ENCODE peak calls at places on chromosomes 1 and 21, in eight cellular contexts. One of them, this sample, is unnamed. For H3K36me3 and H3K9me3, the result is how much of the 10 kb centered on the place peaks cover.

GRCh38 chr1:81151300-81151699 is 649.4 kb upstream of the ADGRL2 start:
- DNase-seq in RWPE2: no peak
- DNase-seq in fibroblast of lung: no peak
- DNase-seq in hepatocyte: no peak
- DNase-seq in body of pancreas: no peak
- DNase-seq in upper lobe of right lung: no peak
- DNase-seq in PC-3: no peak
- DNase-seq in CD8-positive, alpha-beta T cell: no peak
- DNase-seq in this sample: no peak

GRCh38 chr1:200535605-200536004 is 84.9 kb downstream of the KIF14 start:
- DNase-seq in hepatocyte: no peak
- DNase-seq in PC-3: peak
- DNase-seq in CD8-positive, alpha-beta T cell: no peak
- DNase-seq in fibroblast of lung: peak
- DNase-seq in RWPE2: no peak
- DNase-seq in body of pancreas: peak
- DNase-seq in upper lobe of right lung: no peak
- DNase-seq in this sample: peak

GRCh38 chr1:1164701-1165451 is 8.8 kb upstream of the TTLL10 start:
- DNase-seq in RWPE2: no peak
- DNase-seq in body of pancreas: peak
- DNase-seq in hepatocyte: peak
- DNase-seq in upper lobe of right lung: no peak
- DNase-seq in CD8-positive, alpha-beta T cell: no peak
- DNase-seq in fibroblast of lung: no peak
- DNase-seq in PC-3: peak
- DNase-seq in this sample: no peak

GRCh38 chr1:155009221-155009711 is 6.7 kb downstream of the ZBTB7B start:
- DNase-seq in body of pancreas: no peak
- DNase-seq in CD8-positive, alpha-beta T cell: no peak
- DNase-seq in hepatocyte: no peak
- DNase-seq in RWPE2: peak
- DNase-seq in fibroblast of lung: no peak
- DNase-seq in PC-3: no peak
- DNase-seq in upper lobe of right lung: no peak
- DNase-seq in this sample: no peak

GRCh38 chr1:51422367-51423097 is 92.2 kb upstream of the TTC39A start:
- DNase-seq in RWPE2: no peak
- DNase-seq in upper lobe of right lung: no peak
- DNase-seq in CD8-positive, alpha-beta T cell: no peak
- DNase-seq in hepatocyte: no peak
- DNase-seq in PC-3: no peak
- DNase-seq in body of pancreas: no peak
- DNase-seq in fibroblast of lung: peak
- DNase-seq in this sample: no peak

GRCh38 chr21:45607021-45607921 is 36.3 kb upstream of the PCBP3 start:
- DNase-seq in RWPE2: no peak
- DNase-seq in fibroblast of lung: no peak
- DNase-seq in PC-3: peak
- DNase-seq in body of pancreas: no peak
- DNase-seq in hepatocyte: no peak
- DNase-seq in CD8-positive, alpha-beta T cell: no peak
- DNase-seq in upper lobe of right lung: peak
- DNase-seq in this sample: no peak

GRCh38 chr1:88985033-88985432 is 7.4 kb downstream of the KYAT3 start:
- DNase-seq in hepatocyte: peak
- DNase-seq in RWPE2: peak
- DNase-seq in body of pancreas: peak
- DNase-seq in PC-3: peak
- DNase-seq in fibroblast of lung: peak
- DNase-seq in CD8-positive, alpha-beta T cell: no peak
- DNase-seq in upper lobe of right lung: no peak
- DNase-seq in this sample: peak

GRCh38 chr1:25756210-25756609 is 43.8 kb upstream of the SELENON start:
- DNase-seq in CD8-positive, alpha-beta T cell: no peak
- DNase-seq in upper lobe of right lung: no peak
- DNase-seq in PC-3: no peak
- DNase-seq in hepatocyte: no peak
- DNase-seq in fibroblast of lung: no peak
- DNase-seq in body of pancreas: no peak
- DNase-seq in RWPE2: no peak
- DNase-seq in this sample: no peak

GRCh38 chr1:78649628-78650027 is at the start of gene IFI44:
- DNase-seq in RWPE2: no peak
- DNase-seq in CD8-positive, alpha-beta T cell: peak
- DNase-seq in body of pancreas: peak
- DNase-seq in hepatocyte: peak
- DNase-seq in PC-3: peak
- DNase-seq in upper lobe of right lung: peak
- DNase-seq in fibroblast of lung: peak
- DNase-seq in this sample: peak

DNA sequence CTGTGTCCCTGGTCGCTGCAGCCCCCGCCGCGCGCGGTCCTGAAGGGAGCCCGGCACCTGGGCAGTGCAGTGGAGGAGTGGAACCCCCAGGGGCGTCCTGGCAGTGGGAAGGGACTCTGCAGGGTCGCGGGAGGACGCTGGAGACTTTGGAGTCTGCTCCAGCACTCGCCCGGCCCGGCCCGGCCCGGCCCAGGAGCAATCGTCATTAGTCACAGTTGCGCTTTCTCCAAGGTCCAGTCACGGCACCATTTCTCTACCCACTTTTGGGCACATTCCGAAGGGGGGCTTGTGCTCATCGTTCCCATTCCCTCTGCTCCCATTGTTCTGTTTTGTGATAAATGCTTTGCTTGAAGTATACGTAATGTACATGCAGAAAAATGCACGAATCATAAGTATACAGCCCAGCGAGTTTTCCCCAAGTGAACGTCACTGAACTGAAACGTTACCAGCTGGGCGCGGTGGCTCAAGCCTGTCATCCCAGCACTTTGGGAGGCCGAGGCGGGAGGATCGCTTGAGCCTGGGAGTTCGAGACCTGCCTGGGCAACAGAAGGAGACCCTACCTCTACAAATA is 996 bp downstream of the THAP3 start:
- DNase-seq in PC-3: peak
- DNase-seq in RWPE2: no peak
- DNase-seq in hepatocyte: peak
- DNase-seq in fibroblast of lung: peak
- DNase-seq in upper lobe of right lung: no peak
- DNase-seq in CD8-positive, alpha-beta T cell: no peak
- DNase-seq in body of pancreas: peak
- DNase-seq in this sample: peak
- H3K36me3 ChIP-seq in PC-3: under half
- H3K36me3 ChIP-seq in RWPE2: half or more
- H3K36me3 ChIP-seq in hepatocyte: under half
- H3K36me3 ChIP-seq in fibroblast of lung: under half
- H3K36me3 ChIP-seq in upper lobe of right lung: half or more
- H3K36me3 ChIP-seq in CD8-positive, alpha-beta T cell: under half
- H3K36me3 ChIP-seq in body of pancreas: under half
- H3K36me3 ChIP-seq in this sample: under half

GRCh38 chr1:147608601-147609000 is 61.7 kb downstream of the ACP6 start:
- DNase-seq in hepatocyte: no peak
- DNase-seq in body of pancreas: no peak
- DNase-seq in PC-3: no peak
- DNase-seq in RWPE2: no peak
- DNase-seq in fibroblast of lung: no peak
- DNase-seq in CD8-positive, alpha-beta T cell: no peak
- DNase-seq in upper lobe of right lung: peak
- DNase-seq in this sample: no peak
- H3K9me3 ChIP-seq in hepatocyte: under half
- H3K9me3 ChIP-seq in body of pancreas: under half
- H3K9me3 ChIP-seq in PC-3: under half
- H3K9me3 ChIP-seq in RWPE2: under half
- H3K9me3 ChIP-seq in fibroblast of lung: under half
- H3K9me3 ChIP-seq in CD8-positive, alpha-beta T cell: under half
- H3K9me3 ChIP-seq in upper lobe of right lung: under half
- H3K9me3 ChIP-seq in this sample: under half

GRCh38 chr1:244850896-244851295 is 13.4 kb downstream of the HNRNPU start:
- DNase-seq in body of pancreas: no peak
- DNase-seq in CD8-positive, alpha-beta T cell: no peak
- DNase-seq in PC-3: no peak
- DNase-seq in upper lobe of right lung: no peak
- DNase-seq in hepatocyte: no peak
- DNase-seq in RWPE2: no peak
- DNase-seq in fibroblast of lung: no peak
- DNase-seq in this sample: no peak

GRCh38 chr1:244854175-244854574 is 10.2 kb downstream of the HNRNPU start:
- DNase-seq in hepatocyte: no peak
- DNase-seq in upper lobe of right lung: no peak
- DNase-seq in RWPE2: no peak
- DNase-seq in PC-3: no peak
- DNase-seq in fibroblast of lung: no peak
- DNase-seq in CD8-positive, alpha-beta T cell: no peak
- DNase-seq in body of pancreas: no peak
- DNase-seq in this sample: no peak

GRCh38 chr1:244854865-244855578 is 9.3 kb downstream of the HNRNPU start:
- DNase-seq in upper lobe of right lung: no peak
- DNase-seq in body of pancreas: no peak
- DNase-seq in PC-3: no peak
- DNase-seq in CD8-positive, alpha-beta T cell: no peak
- DNase-seq in RWPE2: no peak
- DNase-seq in hepatocyte: no peak
- DNase-seq in fibroblast of lung: no peak
- DNase-seq in this sample: no peak

GRCh38 chr1:244851546-244852231 is 12.7 kb downstream of the HNRNPU start:
- DNase-seq in fibroblast of lung: no peak
- DNase-seq in RWPE2: no peak
- DNase-seq in upper lobe of right lung: no peak
- DNase-seq in CD8-positive, alpha-beta T cell: no peak
- DNase-seq in body of pancreas: no peak
- DNase-seq in hepatocyte: no peak
- DNase-seq in PC-3: no peak
- DNase-seq in this sample: no peak

DNA sequence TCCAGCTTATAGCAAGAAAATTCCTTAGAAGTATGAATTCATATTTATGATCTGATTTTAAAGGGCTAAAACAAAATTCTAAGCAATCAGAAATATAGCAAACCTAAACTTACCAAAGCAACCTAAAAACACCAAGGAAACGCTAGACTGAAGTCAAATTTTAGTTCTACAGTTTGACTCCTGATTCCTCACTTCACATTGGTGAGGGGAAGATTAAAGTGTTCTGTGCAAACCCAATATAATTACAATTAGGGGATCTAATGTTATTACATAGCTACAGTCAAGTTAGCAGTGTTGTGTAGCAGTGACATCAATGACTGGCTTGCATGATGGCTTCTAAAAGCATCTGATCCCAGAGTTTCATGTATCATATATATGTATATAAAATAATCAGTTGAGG is 11.6 kb downstream of the HNRNPU start:
- DNase-seq in fibroblast of lung: no peak
- DNase-seq in body of pancreas: no peak
- DNase-seq in RWPE2: no peak
- DNase-seq in hepatocyte: no peak
- DNase-seq in CD8-positive, alpha-beta T cell: no peak
- DNase-seq in PC-3: no peak
- DNase-seq in upper lobe of right lung: no peak
- DNase-seq in this sample: no peak
- H3K36me3 ChIP-seq in fibroblast of lung: under half
- H3K36me3 ChIP-seq in body of pancreas: under half
- H3K36me3 ChIP-seq in RWPE2: half or more
- H3K36me3 ChIP-seq in hepatocyte: under half
- H3K36me3 ChIP-seq in CD8-positive, alpha-beta T cell: under half
- H3K36me3 ChIP-seq in PC-3: half or more
- H3K36me3 ChIP-seq in upper lobe of right lung: half or more
- H3K36me3 ChIP-seq in this sample: under half

GRCh38 chr1:243818978-243819377 is 31.1 kb downstream of the AKT3 start:
- DNase-seq in upper lobe of right lung: no peak
- DNase-seq in PC-3: no peak
- DNase-seq in CD8-positive, alpha-beta T cell: no peak
- DNase-seq in RWPE2: no peak
- DNase-seq in fibroblast of lung: no peak
- DNase-seq in body of pancreas: no peak
- DNase-seq in hepatocyte: no peak
- DNase-seq in this sample: no peak

GRCh38 chr1:243819438-243819839 is 30.6 kb downstream of the AKT3 start:
- DNase-seq in PC-3: no peak
- DNase-seq in hepatocyte: no peak
- DNase-seq in body of pancreas: no peak
- DNase-seq in RWPE2: no peak
- DNase-seq in CD8-positive, alpha-beta T cell: no peak
- DNase-seq in fibroblast of lung: no peak
- DNase-seq in upper lobe of right lung: no peak
- DNase-seq in this sample: no peak

GRCh38 chr1:243821177-243821680 is 28.8 kb downstream of the AKT3 start:
- DNase-seq in RWPE2: no peak
- DNase-seq in body of pancreas: no peak
- DNase-seq in PC-3: no peak
- DNase-seq in fibroblast of lung: no peak
- DNase-seq in hepatocyte: no peak
- DNase-seq in upper lobe of right lung: no peak
- DNase-seq in CD8-positive, alpha-beta T cell: no peak
- DNase-seq in this sample: no peak
- H3K9me3 ChIP-seq in RWPE2: under half
- H3K9me3 ChIP-seq in body of pancreas: under half
- H3K9me3 ChIP-seq in PC-3: under half
- H3K9me3 ChIP-seq in fibroblast of lung: under half
- H3K9me3 ChIP-seq in hepatocyte: under half
- H3K9me3 ChIP-seq in upper lobe of right lung: under half
- H3K9me3 ChIP-seq in CD8-positive, alpha-beta T cell: under half
- H3K9me3 ChIP-seq in this sample: under half

GRCh38 chr1:214349008-214349407 is 68.0 kb downstream of the SMYD2 start:
- DNase-seq in PC-3: no peak
- DNase-seq in CD8-positive, alpha-beta T cell: no peak
- DNase-seq in fibroblast of lung: no peak
- DNase-seq in RWPE2: no peak
- DNase-seq in body of pancreas: no peak
- DNase-seq in hepatocyte: no peak
- DNase-seq in upper lobe of right lung: no peak
- DNase-seq in this sample: no peak
- H3K36me3 ChIP-seq in PC-3: under half
- H3K36me3 ChIP-seq in CD8-positive, alpha-beta T cell: under half
- H3K36me3 ChIP-seq in fibroblast of lung: under half
- H3K36me3 ChIP-seq in RWPE2: under half
- H3K36me3 ChIP-seq in body of pancreas: under half
- H3K36me3 ChIP-seq in hepatocyte: under half
- H3K36me3 ChIP-seq in upper lobe of right lung: under half
- H3K36me3 ChIP-seq in this sample: under half

GRCh38 chr1:72869441-72869840 is 587.1 kb upstream of the NEGR1 start:
- DNase-seq in hepatocyte: no peak
- DNase-seq in PC-3: no peak
- DNase-seq in RWPE2: no peak
- DNase-seq in body of pancreas: no peak
- DNase-seq in upper lobe of right lung: no peak
- DNase-seq in CD8-positive, alpha-beta T cell: no peak
- DNase-seq in fibroblast of lung: no peak
- DNase-seq in this sample: no peak
- H3K9me3 ChIP-seq in hepatocyte: under half
- H3K9me3 ChIP-seq in PC-3: under half
- H3K9me3 ChIP-seq in RWPE2: under half
- H3K9me3 ChIP-seq in body of pancreas: under half
- H3K9me3 ChIP-seq in upper lobe of right lung: under half
- H3K9me3 ChIP-seq in CD8-positive, alpha-beta T cell: under half
- H3K9me3 ChIP-seq in fibroblast of lung: under half
- H3K9me3 ChIP-seq in this sample: under half

GRCh38 chr1:13783551-13783950 is 83.6 kb downstream of the PRDM2 start:
- DNase-seq in hepatocyte: no peak
- DNase-seq in body of pancreas: no peak
- DNase-seq in fibroblast of lung: no peak
- DNase-seq in CD8-positive, alpha-beta T cell: no peak
- DNase-seq in PC-3: no peak
- DNase-seq in upper lobe of right lung: no peak
- DNase-seq in RWPE2: no peak
- DNase-seq in this sample: no peak
- H3K36me3 ChIP-seq in hepatocyte: under half
- H3K36me3 ChIP-seq in body of pancreas: under half
- H3K36me3 ChIP-seq in fibroblast of lung: under half
- H3K36me3 ChIP-seq in CD8-positive, alpha-beta T cell: under half
- H3K36me3 ChIP-seq in PC-3: under half
- H3K36me3 ChIP-seq in upper lobe of right lung: half or more
- H3K36me3 ChIP-seq in RWPE2: half or more
- H3K36me3 ChIP-seq in this sample: under half